ENCODE peak calls at places on chromosome 5, in ten cellular contexts. F, S, Z, P, E, G, R, W, C and I are unnamed samples.

GRCh38 chr5:140112685-140113179 is 1.2 kb upstream of the PURA start:
- DNase-seq in F (no peak), S (no peak), Z (peak), P (no peak), E (peak), G (no peak), R (no peak), W (no peak), C (no peak), I (peak)

GRCh38 chr5:538801-539468 is 14.7 kb upstream of the SLC9A3 start:
- DNase-seq in F (no peak), S (no peak), Z (no peak), P (no peak), E (peak), G (no peak), R (peak), W (no peak), C (no peak), I (no peak)

GRCh38 chr5:1971944-1972343 is 89.2 kb upstream of the IRX4 start:
- DNase-seq in F (no peak), S (no peak), Z (no peak), P (no peak), E (no peak), G (no peak), R (no peak), W (no peak), C (no peak), I (no peak)

GRCh38 chr5:55497712-55498111 is 37.1 kb downstream of the PLPP1 start:
- DNase-seq in F (no peak), S (no peak), Z (no peak), P (no peak), E (no peak), G (no peak), R (no peak), W (no peak), C (no peak), I (no peak)

GRCh38 chr5:111349429-111349828 is 125.2 kb downstream of the CAMK4 start:
- DNase-seq in F (no peak), S (no peak), Z (no peak), P (no peak), E (no peak), G (no peak), R (no peak), W (no peak), C (no peak), I (no peak)

GRCh38 chr5:5751987-5752386 is 329.5 kb downstream of the ICE1 start:
- DNase-seq in F (no peak), S (no peak), Z (no peak), P (no peak), E (no peak), G (no peak), R (no peak), W (no peak), C (no peak), I (no peak)

GRCh38 chr5:139915274-139915673 is 119.7 kb downstream of the PSD2 start:
- DNase-seq in F (no peak), S (no peak), Z (no peak), P (no peak), E (no peak), G (no peak), R (peak), W (no peak), C (no peak), I (no peak)

GRCh38 chr5:80566711-80567259 is 3.3 kb downstream of the ANKRD34B start:
- DNase-seq in F (no peak), S (no peak), Z (no peak), P (no peak), E (no peak), G (no peak), R (no peak), W (no peak), C (no peak), I (no peak)

GRCh38 chr5:67431191-67431590 is 234.6 kb upstream of the CD180 start:
- DNase-seq in F (no peak), S (no peak), Z (no peak), P (no peak), E (no peak), G (no peak), R (no peak), W (no peak), C (no peak), I (no peak)

GRCh38 chr5:1201327-1202025 is at the start of gene SLC6A19:
- DNase-seq in F (no peak), S (no peak), Z (no peak), P (no peak), E (no peak), G (no peak), R (no peak), W (no peak), C (no peak), I (no peak)

GRCh38 chr5:107849118-107849517 is 178.4 kb upstream of the EFNA5 start:
- DNase-seq in F (no peak), S (no peak), Z (no peak), P (no peak), E (no peak), G (no peak), R (no peak), W (no peak), C (no peak), I (no peak)

GRCh38 chr5:76831108-76831447 is 12.2 kb downstream of the F2RL1 start:
- DNase-seq in F (peak), S (peak), Z (peak), P (peak), E (no peak), G (peak), R (no peak), W (no peak), C (no peak), I (no peak)

GRCh38 chr5:57338068-57338848 is 144.4 kb downstream of the ACTBL2 start:
- DNase-seq in F (no peak), S (peak), Z (no peak), P (no peak), E (no peak), G (no peak), R (no peak), W (no peak), C (no peak), I (no peak)

GRCh38 chr5:178210073-178210526 is 5.8 kb downstream of the HNRNPAB start:
- DNase-seq in F (no peak), S (no peak), Z (no peak), P (no peak), E (peak), G (no peak), R (peak), W (no peak), C (no peak), I (no peak)

GRCh38 chr5:174324680-174325079 is 279.2 kb downstream of the NSG2 start:
- DNase-seq in F (no peak), S (no peak), Z (peak), P (no peak), E (no peak), G (no peak), R (no peak), W (no peak), C (no peak), I (no peak)

GRCh38 chr5:72815580-72816296 is 723 bp upstream of the TNPO1 start:
- DNase-seq in F (no peak), S (no peak), Z (no peak), P (no peak), E (no peak), G (no peak), R (no peak), W (no peak), C (no peak), I (no peak)

GRCh38 chr5:131353991-131354390 is 90.1 kb downstream of the CDC42SE2 start:
- DNase-seq in F (no peak), S (no peak), Z (no peak), P (no peak), E (no peak), G (no peak), R (no peak), W (no peak), C (no peak), I (no peak)

GRCh38 chr5:133480866-133481265 is 131.5 kb downstream of the FSTL4 start:
- DNase-seq in F (no peak), S (no peak), Z (no peak), P (no peak), E (no peak), G (no peak), R (no peak), W (no peak), C (no peak), I (no peak)

GRCh38 chr5:179805529-179806249 is 977 bp downstream of the MGAT4B start:
- DNase-seq in F (no peak), S (peak), Z (no peak), P (no peak), E (peak), G (no peak), R (peak), W (no peak), C (no peak), I (peak)

GRCh38 chr5:142104491-142104890 is 4.1 kb upstream of the NDFIP1 start:
- DNase-seq in F (no peak), S (no peak), Z (no peak), P (no peak), E (no peak), G (no peak), R (no peak), W (no peak), C (no peak), I (no peak)

GRCh38 chr5:119529811-119530210 is 77.5 kb downstream of the HSD17B4 start:
- DNase-seq in F (no peak), S (no peak), Z (no peak), P (no peak), E (no peak), G (no peak), R (no peak), W (no peak), C (no peak), I (no peak)

GRCh38 chr5:125883223-125883622 is 540.0 kb upstream of the GRAMD2B start:
- DNase-seq in F (no peak), S (peak), Z (no peak), P (no peak), E (no peak), G (no peak), R (no peak), W (no peak), C (no peak), I (no peak)

GRCh38 chr5:59380350-59380951 is 513.1 kb downstream of the PDE4D start:
- DNase-seq in F (peak), S (peak), Z (peak), P (peak), E (no peak), G (peak), R (no peak), W (peak), C (no peak), I (no peak)

GRCh38 chr5:29037716-29038115 is 1999.3 kb upstream of the CDH9 start:
- DNase-seq in F (no peak), S (peak), Z (no peak), P (no peak), E (no peak), G (no peak), R (no peak), W (no peak), C (no peak), I (no peak)

GRCh38 chr5:88269222-88269771 is 652 bp upstream of the TMEM161B start:
- DNase-seq in F (no peak), S (peak), Z (peak), P (peak), E (no peak), G (no peak), R (no peak), W (no peak), C (peak), I (peak)

GRCh38 chr5:157269165-157269671 is 3.3 kb downstream of the CYFIP2 start:
- DNase-seq in F (no peak), S (no peak), Z (no peak), P (no peak), E (no peak), G (no peak), R (no peak), W (no peak), C (no peak), I (peak)

GRCh38 chr5:113520429-113520828 is 6.9 kb downstream of the YTHDC2 start:
- DNase-seq in F (peak), S (peak), Z (peak), P (no peak), E (no peak), G (no peak), R (no peak), W (no peak), C (no peak), I (no peak)

GRCh38 chr5:123879071-123879470 is 367.1 kb downstream of the CSNK1G3 start:
- DNase-seq in F (no peak), S (no peak), Z (no peak), P (no peak), E (no peak), G (no peak), R (no peak), W (no peak), C (no peak), I (no peak)

GRCh38 chr5:108472237-108472636 is 90.3 kb upstream of the FBXL17 start:
- DNase-seq in F (no peak), S (peak), Z (peak), P (no peak), E (no peak), G (no peak), R (no peak), W (no peak), C (no peak), I (no peak)

GRCh38 chr5:55894135-55894534 is 43.0 kb downstream of the IL31RA start:
- DNase-seq in F (no peak), S (peak), Z (no peak), P (no peak), E (no peak), G (no peak), R (no peak), W (no peak), C (no peak), I (no peak)

GRCh38 chr5:53482717-53483638 is 2.5 kb downstream of the FST start:
- DNase-seq in F (no peak), S (peak), Z (peak), P (no peak), E (peak), G (no peak), R (peak), W (no peak), C (peak), I (peak)

GRCh38 chr5:55485073-55485472 is 49.7 kb downstream of the PLPP1 start:
- DNase-seq in F (no peak), S (no peak), Z (no peak), P (no peak), E (no peak), G (no peak), R (no peak), W (no peak), C (no peak), I (no peak)

GRCh38 chr5:43553381-43553780 is 3.5 kb downstream of the PAIP1 start:
- DNase-seq in F (no peak), S (peak), Z (peak), P (no peak), E (no peak), G (no peak), R (no peak), W (no peak), C (no peak), I (no peak)

GRCh38 chr5:147509710-147510651 is at the start of gene DPYSL3:
- DNase-seq in F (no peak), S (peak), Z (peak), P (no peak), E (peak), G (peak), R (peak), W (peak), C (peak), I (peak)

GRCh38 chr5:81283976-81284375 is 17.4 kb upstream of the ZCCHC9 start:
- DNase-seq in F (no peak), S (peak), Z (no peak), P (no peak), E (no peak), G (no peak), R (no peak), W (no peak), C (no peak), I (no peak)

GRCh38 chr5:95738069-95738468 is 6.9 kb downstream of the RHOBTB3 start:
- DNase-seq in F (no peak), S (no peak), Z (no peak), P (no peak), E (peak), G (no peak), R (no peak), W (no peak), C (no peak), I (no peak)

GRCh38 chr5:66882592-66883227 is 286.5 kb downstream of the MAST4 start:
- DNase-seq in F (no peak), S (peak), Z (peak), P (no peak), E (no peak), G (no peak), R (no peak), W (no peak), C (no peak), I (no peak)

DNA sequence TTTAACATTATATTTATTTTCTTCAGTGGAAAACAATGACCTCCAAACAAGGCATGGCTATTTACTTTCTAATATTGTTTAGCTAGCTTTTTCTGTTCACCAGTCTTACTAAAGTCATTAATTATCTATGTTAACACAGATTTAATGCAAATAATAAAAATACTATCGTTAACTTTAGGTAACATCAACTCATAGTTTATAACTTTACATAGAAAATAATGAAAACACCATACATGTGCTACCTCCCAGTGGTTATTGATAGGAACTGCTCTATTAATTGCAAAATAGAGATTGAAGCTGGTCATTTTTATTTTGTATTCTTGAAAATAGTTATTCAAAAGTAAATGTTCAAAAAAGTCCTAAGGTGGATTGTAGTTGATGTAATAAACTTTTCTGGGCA is 78.3 kb upstream of the HCN1 start:
- DNase-seq in F (no peak), S (peak), Z (no peak), P (no peak), E (no peak), G (no peak), R (no peak), W (no peak), C (no peak), I (no peak)
- TF ChIP-seq CTCF in F (no peak), S (no peak), Z (no peak), P (no peak), E (peak), G (no peak), R (no peak), W (no peak), C (no peak), I (no peak)

DNA sequence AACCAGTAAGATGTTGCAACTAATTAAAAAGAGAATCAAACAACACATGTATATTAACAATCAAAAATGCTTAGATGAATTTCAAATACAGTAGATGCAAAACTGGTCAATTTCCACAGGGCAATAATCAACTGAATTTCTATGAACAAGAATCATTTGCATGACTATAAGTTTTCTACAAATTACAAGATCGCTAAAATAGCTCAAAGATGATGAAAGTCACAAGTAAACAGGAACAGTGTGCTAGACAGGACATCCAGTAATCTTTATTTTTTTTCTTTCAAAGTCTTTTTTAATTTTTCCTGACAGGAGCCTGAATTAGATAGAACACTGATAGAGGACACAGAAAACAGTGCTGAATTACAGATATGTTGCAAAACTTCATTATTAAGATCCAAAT is 608.2 kb upstream of the DAB2 start:
- DNase-seq in F (no peak), S (no peak), Z (no peak), P (no peak), E (no peak), G (no peak), R (no peak), W (no peak), C (no peak), I (no peak)
- H3K4me3 ChIP-seq in F (no peak), S (no peak), Z (no peak), P (no peak), E (no peak), G (no peak), R (no peak), W (no peak), C (no peak), I (no peak)

GRCh38 chr5:158876263-158876942 is 223.3 kb downstream of the EBF1 start:
- DNase-seq in F (no peak), S (peak), Z (no peak), P (no peak), E (no peak), G (no peak), R (no peak), W (no peak), C (no peak), I (no peak)
- TF ChIP-seq CTCF in F (no peak), S (peak), Z (no peak), P (no peak), E (no peak), G (no peak), R (no peak), W (no peak), C (no peak), I (no peak)

GRCh38 chr5:158874343-158874742 is 225.4 kb downstream of the EBF1 start:
- DNase-seq in F (no peak), S (no peak), Z (no peak), P (no peak), E (no peak), G (no peak), R (no peak), W (no peak), C (no peak), I (no peak)

GRCh38 chr5:158873115-158873514 is 226.6 kb downstream of the EBF1 start:
- DNase-seq in F (no peak), S (no peak), Z (no peak), P (no peak), E (no peak), G (no peak), R (no peak), W (no peak), C (no peak), I (no peak)

GRCh38 chr5:158874814-158875213 is 224.9 kb downstream of the EBF1 start:
- DNase-seq in F (no peak), S (no peak), Z (no peak), P (no peak), E (no peak), G (no peak), R (no peak), W (no peak), C (no peak), I (no peak)

GRCh38 chr5:158877124-158877581 is 222.6 kb downstream of the EBF1 start:
- DNase-seq in F (no peak), S (peak), Z (no peak), P (no peak), E (no peak), G (no peak), R (no peak), W (no peak), C (no peak), I (no peak)

DNA sequence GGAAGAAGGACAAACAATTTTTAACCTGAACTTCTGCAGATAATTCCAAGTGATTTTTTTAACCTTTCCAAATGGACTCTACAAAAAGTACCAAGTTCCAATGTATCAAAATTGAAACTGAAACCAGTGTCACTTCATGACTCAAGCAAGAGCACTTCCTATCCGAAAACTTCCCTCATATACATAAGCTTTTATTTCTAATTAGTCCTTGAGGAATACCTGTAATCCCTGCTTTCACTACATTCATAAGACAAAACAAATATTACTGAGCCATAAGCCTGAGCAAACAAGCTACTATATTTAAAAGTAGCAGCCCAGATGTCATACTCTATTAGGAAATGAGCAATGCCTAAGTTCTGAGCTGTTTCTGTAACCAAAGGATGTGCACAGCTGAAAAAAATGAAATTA is 224.4 kb downstream of the EBF1 start:
- DNase-seq in F (no peak), S (peak), Z (peak), P (no peak), E (no peak), G (no peak), R (no peak), W (no peak), C (no peak), I (no peak)
- H3K4me3 ChIP-seq in F (no peak), S (no peak), Z (no peak), P (no peak), E (peak), G (peak), R (no peak), W (no peak), C (no peak), I (no peak)

DNA sequence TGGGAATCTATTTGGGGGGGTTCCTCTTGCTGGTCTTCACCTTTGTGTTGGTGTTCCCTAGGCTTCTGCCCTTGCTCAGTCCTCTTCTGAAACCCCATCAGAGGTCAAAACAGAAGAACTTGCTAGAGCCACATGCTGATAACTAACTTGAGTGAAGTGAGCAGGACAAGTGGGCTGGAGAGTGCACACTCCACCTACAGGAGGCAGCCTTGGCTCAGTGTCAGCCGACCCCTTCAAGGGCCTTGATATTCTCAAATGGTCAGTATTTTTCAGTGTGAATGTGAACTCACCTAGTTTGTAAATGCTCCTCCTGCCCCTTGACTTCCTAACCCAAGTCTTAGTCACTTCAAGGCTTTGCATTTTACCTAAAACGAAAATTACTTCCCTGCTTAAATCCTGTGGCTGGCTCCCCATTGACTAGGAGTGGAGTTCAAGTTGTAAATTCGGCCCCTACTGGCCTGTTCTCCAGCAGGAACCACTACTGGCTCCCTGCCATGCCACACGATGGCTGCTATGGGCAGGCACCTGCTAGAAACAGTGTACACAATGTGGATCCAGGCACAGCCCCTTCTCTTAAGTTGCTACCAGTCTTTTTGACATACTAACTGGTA is 3.6 kb upstream of the SLC1A3 start:
- DNase-seq in F (no peak), S (no peak), Z (no peak), P (no peak), E (peak), G (no peak), R (no peak), W (no peak), C (no peak), I (peak)
- TF ChIP-seq CTCF in F (peak), S (peak), Z (no peak), P (no peak), E (no peak), G (no peak), R (no peak), W (no peak), C (no peak), I (no peak)